ENCODE peak calls at places on chromosome 1, in nine cellular contexts. K, T, Z, U, B, D, G, O and M are unnamed samples.

GRCh38 chr1:23619299-23620188 is 60.2 kb upstream of the ID3 start:
- DNase-seq in D (peak), B (peak), G (no peak), K (no peak), Z (no peak), U (no peak), O (peak), T (no peak), M (no peak)

GRCh38 chr1:211606327-211606913 is 27.5 kb upstream of the SLC30A1 start:
- DNase-seq in U (no peak), K (no peak), D (no peak), Z (no peak), T (no peak), O (peak), B (no peak), G (no peak), M (no peak)

GRCh38 chr1:41368384-41368783 is 7.2 kb downstream of the FOXO6 start:
- DNase-seq in Z (no peak), O (no peak), G (no peak), K (no peak), B (no peak), D (no peak), U (no peak), T (no peak), M (no peak)

GRCh38 chr1:29802181-29803068 is 566.1 kb downstream of the PTPRU start:
- DNase-seq in T (no peak), B (no peak), K (no peak), G (no peak), Z (peak), U (no peak), O (no peak), D (no peak), M (no peak)

GRCh38 chr1:47574451-47575165 is 136.8 kb downstream of the FOXD2 start:
- DNase-seq in U (no peak), T (no peak), O (no peak), Z (no peak), B (no peak), D (no peak), G (no peak), K (no peak), M (no peak)

GRCh38 chr1:119587328-119587727 is 60.7 kb downstream of the ZNF697 start:
- DNase-seq in D (peak), G (no peak), U (no peak), K (no peak), T (no peak), O (no peak), B (peak), Z (no peak), M (peak)

GRCh38 chr1:53384796-53385195 is 56.9 kb upstream of the LRP8 start:
- DNase-seq in O (no peak), U (no peak), D (no peak), Z (no peak), G (no peak), K (no peak), B (no peak), T (no peak), M (no peak)

GRCh38 chr1:88650676-88651418 is 33.2 kb upstream of the PKN2 start:
- DNase-seq in K (no peak), Z (no peak), O (no peak), G (no peak), U (no peak), T (peak), B (no peak), D (peak), M (no peak)

GRCh38 chr1:107617456-107617855 is 347.5 kb downstream of the VAV3 start:
- DNase-seq in O (no peak), K (no peak), U (no peak), Z (no peak), B (no peak), D (no peak), G (no peak), T (no peak), M (no peak)

GRCh38 chr1:8681911-8682310 is 135.5 kb downstream of the RERE start:
- DNase-seq in Z (no peak), K (no peak), T (no peak), D (no peak), U (no peak), G (no peak), O (no peak), B (no peak), M (no peak)

GRCh38 chr1:210598135-210598652 is 269.5 kb downstream of the HHAT start:
- DNase-seq in O (no peak), D (peak), T (peak), Z (peak), B (peak), K (peak), G (no peak), U (no peak), M (peak)

GRCh38 chr1:2539312-2539907 is 9.3 kb upstream of the HES5 start:
- DNase-seq in B (no peak), D (no peak), U (no peak), O (peak), K (no peak), G (no peak), Z (no peak), T (no peak), M (no peak)

GRCh38 chr1:217562229-217562878 is 68.5 kb downstream of the GPATCH2 start:
- DNase-seq in K (peak), B (peak), U (no peak), D (peak), O (no peak), T (peak), G (no peak), Z (no peak), M (peak)

GRCh38 chr1:59494145-59494824 is 197.4 kb downstream of the FGGY start:
- DNase-seq in K (no peak), T (peak), Z (no peak), G (no peak), O (no peak), B (no peak), D (peak), U (no peak), M (no peak)

GRCh38 chr1:117886101-117886795 is 43.2 kb downstream of the GDAP2 start:
- DNase-seq in T (peak), K (no peak), D (peak), U (no peak), O (no peak), B (peak), Z (no peak), G (no peak), M (peak)

GRCh38 chr1:206518743-206519142 is 11.4 kb downstream of the RASSF5 start:
- DNase-seq in O (no peak), Z (no peak), U (no peak), K (no peak), T (no peak), D (no peak), B (no peak), G (no peak), M (no peak)

GRCh38 chr1:156816561-156817328 is at the start of gene SH2D2A:
- DNase-seq in B (no peak), U (no peak), D (peak), O (peak), Z (peak), G (no peak), K (no peak), T (peak), M (no peak)

GRCh38 chr1:73604739-73605138 is 593.2 kb downstream of the LRRIQ3 start:
- DNase-seq in K (no peak), U (no peak), O (no peak), G (no peak), D (no peak), B (peak), T (no peak), Z (no peak), M (no peak)

GRCh38 chr1:78607944-78608343 is 12.3 kb upstream of the IFI44L start:
- DNase-seq in B (no peak), O (no peak), D (no peak), Z (no peak), K (no peak), U (no peak), T (no peak), G (no peak), M (no peak)

GRCh38 chr1:30934613-30935012 is 26.1 kb upstream of the SDC3 start:
- DNase-seq in G (no peak), D (no peak), B (no peak), T (no peak), O (no peak), Z (no peak), U (no peak), K (no peak), M (no peak)

GRCh38 chr1:214514819-214515383 is 36.5 kb downstream of the PTPN14 start:
- DNase-seq in T (no peak), B (no peak), O (no peak), G (no peak), D (no peak), U (no peak), Z (no peak), K (no peak), M (no peak)

GRCh38 chr1:176188604-176189003 is 18.5 kb downstream of the COP1 start:
- DNase-seq in Z (no peak), O (no peak), G (no peak), U (no peak), T (no peak), K (no peak), B (no peak), D (no peak), M (no peak)

GRCh38 chr1:183932412-183932811 is 105.1 kb downstream of the COLGALT2 start:
- DNase-seq in G (peak), Z (peak), D (peak), O (no peak), K (no peak), B (peak), U (no peak), T (peak), M (peak)

GRCh38 chr1:54137532-54138061 is 15.2 kb downstream of the CDCP2 start:
- DNase-seq in Z (no peak), U (no peak), G (no peak), O (no peak), K (no peak), T (peak), B (peak), D (peak), M (no peak)

GRCh38 chr1:79568411-79568810 is 561.9 kb upstream of the ADGRL4 start:
- DNase-seq in U (no peak), O (no peak), T (peak), Z (no peak), K (no peak), D (peak), G (no peak), B (peak), M (no peak)

GRCh38 chr1:64624446-64624766 is 120.5 kb upstream of the RAVER2 start:
- DNase-seq in K (no peak), D (peak), B (peak), Z (no peak), U (no peak), G (no peak), T (peak), O (no peak), M (peak)

GRCh38 chr1:225772323-225772768 is 5.3 kb upstream of the SRP9 start:
- DNase-seq in B (peak), D (peak), G (no peak), K (peak), T (peak), O (peak), Z (peak), U (peak), M (peak)
- TF ChIP-seq CTCF in B (peak), D (peak), G (no peak), K (peak), T (peak), O (peak), Z (peak), U (peak), M (peak)

GRCh38 chr1:36096500-36097412 is 8.1 kb downstream of the ADPRS start:
- DNase-seq in D (no peak), Z (no peak), U (no peak), K (no peak), B (no peak), O (no peak), T (peak), G (no peak), M (peak)
- TF ChIP-seq CTCF in D (peak), Z (peak), U (peak), K (no peak), B (peak), O (peak), T (no peak), G (no peak), M (peak)

GRCh38 chr1:164735315-164736052 is 176.5 kb downstream of the PBX1 start:
- DNase-seq in U (no peak), O (no peak), B (peak), T (peak), Z (no peak), D (peak), K (no peak), G (no peak), M (peak)
- TF ChIP-seq CTCF in U (no peak), O (no peak), B (no peak), T (no peak), Z (no peak), D (no peak), K (no peak), G (no peak), M (no peak)

GRCh38 chr1:177780096-177780700 is 189.7 kb downstream of the SEC16B start:
- DNase-seq in K (peak), B (peak), D (peak), G (no peak), U (peak), O (peak), T (peak), Z (no peak), M (peak)
- TF ChIP-seq CTCF in K (peak), B (peak), D (peak), G (no peak), U (peak), O (peak), T (peak), Z (peak), M (peak)

DNA sequence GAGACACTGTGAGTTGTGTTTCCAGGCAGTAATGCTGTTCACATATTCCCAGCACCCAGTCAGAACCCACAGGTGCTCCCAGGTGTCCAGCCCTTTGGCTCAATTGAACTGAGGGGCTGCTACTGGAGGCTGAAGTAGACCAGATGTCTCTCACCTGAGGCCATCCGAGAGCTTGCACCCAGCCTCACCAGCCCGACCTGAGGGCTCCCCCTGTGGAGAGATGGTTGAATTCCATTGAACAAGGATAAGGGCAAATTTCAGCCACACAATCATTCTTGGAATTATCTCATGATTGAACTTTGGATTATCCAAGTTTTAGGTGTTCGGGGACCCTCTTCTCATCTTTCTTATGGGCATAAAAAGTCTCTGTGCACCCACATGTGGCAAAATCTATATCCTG is 52.1 kb downstream of the OBSCN start:
- DNase-seq in B (no peak), T (no peak), U (no peak), K (no peak), O (no peak), D (no peak), Z (no peak), G (no peak), M (no peak)
- TF ChIP-seq CTCF in B (no peak), T (no peak), U (peak), K (no peak), O (no peak), D (no peak), Z (no peak), G (no peak), M (peak)